ENCODE peak calls at places on chromosomes 5 and 9, in nine cellular contexts. U, V, P, K, H, Y, I, F and G are unnamed samples.

GRCh38 chr9:109098960-109099308 is 20.8 kb downstream of the TMEM245 start:
- DNase-seq in U (no peak), V (no peak), P (no peak), K (no peak), H (no peak), Y (no peak), I (no peak), F (no peak), G (no peak)

GRCh38 chr5:154444559-154445421 is 1.0 kb upstream of the SAP30L start:
- DNase-seq in U (no peak), V (no peak), P (peak; percentile 29), K (no peak), H (no peak), Y (peak; percentile 33), I (peak; percentile 51), F (peak; percentile 29), G (no peak)

GRCh38 chr5:43037929-43038510 is 2.1 kb downstream of the ANXA2R start:
- DNase-seq in U (no peak), V (no peak), P (no peak), K (no peak), H (peak; percentile 59), Y (peak; percentile 50), I (no peak), F (peak; percentile 38), G (peak; percentile 82)

GRCh38 chr9:106420511-106420944 is 442.4 kb upstream of the ZNF462 start:
- DNase-seq in U (no peak), V (no peak), P (peak; percentile 65), K (no peak), H (no peak), Y (peak; percentile 56), I (no peak), F (no peak), G (peak; percentile 14)

GRCh38 chr9:129757045-129757444 is 4.2 kb upstream of the PTGES start:
- DNase-seq in U (no peak), V (no peak), P (no peak), K (no peak), H (no peak), Y (no peak), I (no peak), F (no peak), G (no peak)

GRCh38 chr9:75229605-75230332 is 141.5 kb downstream of the OSTF1 start:
- DNase-seq in U (no peak), V (no peak), P (peak; percentile 97), K (no peak), H (no peak), Y (no peak), I (no peak), F (no peak), G (no peak)

GRCh38 chr9:123548749-123549545 is 192.9 kb downstream of the CRB2 start:
- DNase-seq in U (no peak), V (no peak), P (no peak), K (no peak), H (no peak), Y (no peak), I (no peak), F (no peak), G (no peak)

GRCh38 chr5:73454379-73455036 is 5.9 kb upstream of the FOXD1 start:
- DNase-seq in U (no peak), V (no peak), P (peak; percentile 85), K (peak; percentile 54), H (peak; percentile 43), Y (peak; percentile 57), I (peak; percentile 88), F (peak; percentile 41), G (no peak)